ENCODE peak calls at places on chromosome 4, in six cellular contexts. One of them, this sample, is unnamed.

GRCh38 chr4:21290562-21290961 is 590.3 kb downstream of the PACRGL start:
- DNase-seq in HT1080: no peak
- DNase-seq in testis: no peak
- DNase-seq in LoVo: no peak
- DNase-seq in HFFc6: no peak
- DNase-seq in NAMALWA: peak; percentile 6
- DNase-seq in this sample: no peak

GRCh38 chr4:93203708-93204107 is 624.8 kb upstream of the ATOH1 start:
- DNase-seq in testis: peak; percentile 15
- DNase-seq in NAMALWA: peak; percentile 46
- DNase-seq in LoVo: no peak
- DNase-seq in HFFc6: no peak
- DNase-seq in HT1080: peak; percentile 70
- DNase-seq in this sample: peak; percentile 6

GRCh38 chr4:181643466-181643865 is 599.7 kb upstream of the TENM3 start:
- DNase-seq in LoVo: no peak
- DNase-seq in HT1080: no peak
- DNase-seq in testis: no peak
- DNase-seq in HFFc6: no peak
- DNase-seq in NAMALWA: no peak
- DNase-seq in this sample: no peak

GRCh38 chr4:138639018-138639876 is 376.3 kb upstream of the NOCT start:
- DNase-seq in LoVo: no peak
- DNase-seq in NAMALWA: no peak
- DNase-seq in HFFc6: peak; percentile 30
- DNase-seq in HT1080: peak; percentile 46
- DNase-seq in testis: no peak
- DNase-seq in this sample: no peak

GRCh38 chr4:87239821-87240220 is 19.4 kb upstream of the KLHL8 start:
- DNase-seq in LoVo: no peak
- DNase-seq in NAMALWA: no peak
- DNase-seq in HT1080: no peak
- DNase-seq in HFFc6: peak; percentile 32
- DNase-seq in testis: no peak
- DNase-seq in this sample: no peak

GRCh38 chr4:189364032-189364449 is 576.6 kb upstream of the FRG1 start:
- DNase-seq in HFFc6: no peak
- DNase-seq in testis: peak; percentile 61
- DNase-seq in LoVo: no peak
- DNase-seq in NAMALWA: no peak
- DNase-seq in HT1080: no peak
- DNase-seq in this sample: no peak

GRCh38 chr4:7844247-7844991 is 95.2 kb downstream of the AFAP1 start:
- DNase-seq in testis: peak; percentile 69
- DNase-seq in LoVo: peak; percentile 46
- DNase-seq in HT1080: peak; percentile 86
- DNase-seq in NAMALWA: peak; percentile 70
- DNase-seq in HFFc6: peak; percentile 95
- DNase-seq in this sample: peak; percentile 77

GRCh38 chr4:121451310-121451709 is 70.5 kb upstream of the QRFPR start:
- DNase-seq in testis: no peak
- DNase-seq in NAMALWA: no peak
- DNase-seq in HFFc6: no peak
- DNase-seq in HT1080: no peak
- DNase-seq in LoVo: no peak
- DNase-seq in this sample: no peak

GRCh38 chr4:8730681-8731080 is 138.1 kb downstream of the CPZ start:
- DNase-seq in HT1080: no peak
- DNase-seq in testis: no peak
- DNase-seq in HFFc6: no peak
- DNase-seq in NAMALWA: no peak
- DNase-seq in LoVo: no peak
- DNase-seq in this sample: no peak

GRCh38 chr4:184843984-184844554 is 18.3 kb upstream of the ACSL1 start:
- DNase-seq in LoVo: no peak
- DNase-seq in HT1080: no peak
- DNase-seq in NAMALWA: no peak
- DNase-seq in testis: no peak
- DNase-seq in HFFc6: no peak
- DNase-seq in this sample: peak; percentile 37

GRCh38 chr4:86496094-86497060 is 97.7 kb upstream of the PTPN13 start:
- DNase-seq in testis: peak; percentile 45
- DNase-seq in HFFc6: peak; percentile 51
- DNase-seq in LoVo: peak; percentile 61
- DNase-seq in NAMALWA: peak; percentile 68
- DNase-seq in HT1080: peak; percentile 13
- DNase-seq in this sample: peak; percentile 72

This sample was measured in hepatocyte.